ENCODE peak calls at places on chromosome 16, in seven cellular contexts. One of them, this sample, is unnamed.

GRCh38 chr16:67549936-67550335 is 12.4 kb upstream of the CTCF start:
- DNase-seq in adipocyte: no peak
- DNase-seq in lower lobe of right lung: peak; percentile 5
- DNase-seq in AG04449: no peak
- DNase-seq in prostate gland: no peak
- DNase-seq in activated CD8-positive, alpha-beta T cell treated with anti-CD3 and anti-CD28 coated beads for 36 hours: no peak
- DNase-seq in SK-N-SH: no peak
- DNase-seq in this sample: no peak

GRCh38 chr16:28304214-28304613 is 11.9 kb downstream of the SBK1 start:
- DNase-seq in AG04449: no peak
- DNase-seq in adipocyte: peak; percentile 53
- DNase-seq in prostate gland: no peak
- DNase-seq in SK-N-SH: no peak
- DNase-seq in lower lobe of right lung: no peak
- DNase-seq in activated CD8-positive, alpha-beta T cell treated with anti-CD3 and anti-CD28 coated beads for 36 hours: peak; percentile 38
- DNase-seq in this sample: no peak

GRCh38 chr16:84029297-84030096 is 13.1 kb downstream of the SLC38A8 start:
- DNase-seq in lower lobe of right lung: no peak
- DNase-seq in prostate gland: no peak
- DNase-seq in AG04449: no peak
- DNase-seq in activated CD8-positive, alpha-beta T cell treated with anti-CD3 and anti-CD28 coated beads for 36 hours: peak; percentile 28
- DNase-seq in adipocyte: no peak
- DNase-seq in SK-N-SH: no peak
- DNase-seq in this sample: no peak

GRCh38 chr16:56710181-56710737 is 19.7 kb upstream of the NUP93 start:
- DNase-seq in activated CD8-positive, alpha-beta T cell treated with anti-CD3 and anti-CD28 coated beads for 36 hours: peak; percentile 17
- DNase-seq in lower lobe of right lung: no peak
- DNase-seq in AG04449: no peak
- DNase-seq in adipocyte: no peak
- DNase-seq in SK-N-SH: no peak
- DNase-seq in prostate gland: no peak
- DNase-seq in this sample: peak; percentile 47

GRCh38 chr16:67312450-67313118 is 14.0 kb downstream of the KCTD19 start:
- DNase-seq in prostate gland: no peak
- DNase-seq in SK-N-SH: no peak
- DNase-seq in AG04449: no peak
- DNase-seq in lower lobe of right lung: no peak
- DNase-seq in activated CD8-positive, alpha-beta T cell treated with anti-CD3 and anti-CD28 coated beads for 36 hours: no peak
- DNase-seq in adipocyte: no peak
- DNase-seq in this sample: no peak

GRCh38 chr16:56262148-56262878 is 71.0 kb downstream of the GNAO1 start:
- DNase-seq in adipocyte: no peak
- DNase-seq in activated CD8-positive, alpha-beta T cell treated with anti-CD3 and anti-CD28 coated beads for 36 hours: peak; percentile 59
- DNase-seq in AG04449: no peak
- DNase-seq in SK-N-SH: no peak
- DNase-seq in prostate gland: no peak
- DNase-seq in lower lobe of right lung: no peak
- DNase-seq in this sample: no peak

GRCh38 chr16:69763557-69763942 is 1.4 kb downstream of the WWP2 start:
- DNase-seq in lower lobe of right lung: no peak
- DNase-seq in activated CD8-positive, alpha-beta T cell treated with anti-CD3 and anti-CD28 coated beads for 36 hours: no peak
- DNase-seq in AG04449: no peak
- DNase-seq in SK-N-SH: no peak
- DNase-seq in adipocyte: peak; percentile 14
- DNase-seq in prostate gland: peak; percentile 39
- DNase-seq in this sample: no peak

GRCh38 chr16:73216932-73217331 is 169.0 kb upstream of the ZFHX3 start:
- DNase-seq in adipocyte: no peak
- DNase-seq in AG04449: no peak
- DNase-seq in activated CD8-positive, alpha-beta T cell treated with anti-CD3 and anti-CD28 coated beads for 36 hours: no peak
- DNase-seq in SK-N-SH: no peak
- DNase-seq in prostate gland: no peak
- DNase-seq in lower lobe of right lung: no peak
- DNase-seq in this sample: no peak

GRCh38 chr16:924063-924462 is 46.7 kb downstream of the LMF1 start:
- DNase-seq in adipocyte: no peak
- DNase-seq in AG04449: no peak
- DNase-seq in lower lobe of right lung: no peak
- DNase-seq in SK-N-SH: no peak
- DNase-seq in prostate gland: no peak
- DNase-seq in activated CD8-positive, alpha-beta T cell treated with anti-CD3 and anti-CD28 coated beads for 36 hours: no peak
- DNase-seq in this sample: no peak

GRCh38 chr16:14501331-14502255 is 128.5 kb downstream of the PARN start:
- DNase-seq in prostate gland: peak; percentile 88
- DNase-seq in AG04449: peak; percentile 72
- DNase-seq in SK-N-SH: peak; percentile 42
- DNase-seq in adipocyte: peak; percentile 94
- DNase-seq in lower lobe of right lung: peak; percentile 83
- DNase-seq in activated CD8-positive, alpha-beta T cell treated with anti-CD3 and anti-CD28 coated beads for 36 hours: peak; percentile 21
- DNase-seq in this sample: peak; percentile 97

GRCh38 chr16:22635801-22636200 is 125.1 kb downstream of the NPIPB5 start:
- DNase-seq in prostate gland: no peak
- DNase-seq in AG04449: no peak
- DNase-seq in activated CD8-positive, alpha-beta T cell treated with anti-CD3 and anti-CD28 coated beads for 36 hours: no peak
- DNase-seq in adipocyte: no peak
- DNase-seq in lower lobe of right lung: no peak
- DNase-seq in SK-N-SH: no peak
- DNase-seq in this sample: no peak